ENCODE peak calls at places on chromosomes 3 and 15, in seven cellular contexts. S is upper lobe of left lung; E is cardiac muscle cell; A is CD8-positive, alpha-beta memory T cell; X is GM23248; P is HCT116; N is fibroblast of lung. K is an unnamed sample.
A peak's percentile ranks its signal among the peaks of the same experiment; 100 is the strongest.

GRCh38 chr3:193928354-193929209 is 207.4 kb upstream of the HES1 start:
- DNase-seq in S (no peak), E (peak; percentile 51), A (no peak), X (no peak), P (no peak), N (peak; percentile 53), K (no peak)

GRCh38 chr15:58981808-58982475 is 5.5 kb upstream of the RNF111 start:
- DNase-seq in S (no peak), E (no peak), A (no peak), X (no peak), P (no peak), N (no peak), K (peak; percentile 36)

GRCh38 chr15:31472636-31473383 is 146.2 kb downstream of the KLF13 start:
- DNase-seq in S (no peak), E (peak; percentile 47), A (peak; percentile 25), X (peak; percentile 68), P (no peak), N (peak; percentile 43), K (peak; percentile 60)

GRCh38 chr3:186097663-186098451 is 11.0 kb downstream of the ETV5 start:
- DNase-seq in S (peak; percentile 78), E (peak; percentile 93), A (no peak), X (peak; percentile 78), P (peak; percentile 64), N (peak; percentile 91), K (no peak)

GRCh38 chr3:87462228-87462627 is 185.8 kb upstream of the POU1F1 start:
- DNase-seq in S (no peak), E (no peak), A (no peak), X (peak; percentile 21), P (no peak), N (peak; percentile 11), K (no peak)

GRCh38 chr3:108311797-108312196 is 15.4 kb downstream of the HHLA2 start:
- DNase-seq in S (no peak), E (peak; percentile 44), A (no peak), X (no peak), P (no peak), N (no peak), K (no peak)

GRCh38 chr3:141487419-141488345 is 855 bp downstream of the RASA2 start:
- DNase-seq in S (peak; percentile 94), E (peak; percentile 64), A (peak; percentile 83), X (peak; percentile 76), P (peak; percentile 59), N (peak; percentile 62), K (peak; percentile 84)

GRCh38 chr3:19147905-19148767 is at the start of gene KCNH8:
- DNase-seq in S (no peak), E (peak; percentile 12), A (no peak), X (no peak), P (no peak), N (no peak), K (peak; percentile 16)

GRCh38 chr15:22895465-22896190 is 57.2 kb downstream of the NIPA2 start:
- DNase-seq in S (no peak), E (no peak), A (no peak), X (peak; percentile 30), P (peak; percentile 77), N (peak; percentile 21), K (no peak)

GRCh38 chr3:119184808-119185690 is 11.7 kb downstream of the UPK1B start:
- DNase-seq in S (no peak), E (peak; percentile 65), A (no peak), X (peak; percentile 96), P (no peak), N (peak; percentile 93), K (no peak)

GRCh38 chr3:144810150-144810549 is 838.5 kb downstream of the DIPK2A start:
- DNase-seq in S (no peak), E (no peak), A (no peak), X (no peak), P (no peak), N (no peak), K (no peak)

GRCh38 chr3:170196833-170197232 is 15.3 kb upstream of the PHC3 start:
- DNase-seq in S (no peak), E (no peak), A (no peak), X (peak; percentile 30), P (peak; percentile 38), N (peak; percentile 39), K (no peak)

GRCh38 chr15:89278307-89278706 is 34.5 kb downstream of the FANCI start:
- DNase-seq in S (no peak), E (no peak), A (no peak), X (peak; percentile 51), P (no peak), N (no peak), K (no peak)

GRCh38 chr3:194300392-194300758 is 50.8 kb downstream of the CPN2 start:
- DNase-seq in S (peak; percentile 82), E (peak; percentile 89), A (no peak), X (peak; percentile 79), P (no peak), N (peak; percentile 81), K (no peak)

GRCh38 chr15:75966073-75966472 is 46.2 kb downstream of the NRG4 start:
- DNase-seq in S (no peak), E (peak; percentile 56), A (no peak), X (peak; percentile 60), P (no peak), N (peak; percentile 11), K (no peak)

GRCh38 chr3:59424268-59425010 is 374.6 kb upstream of the CFAP20DC start:
- DNase-seq in S (no peak), E (peak; percentile 38), A (no peak), X (peak; percentile 94), P (no peak), N (peak; percentile 92), K (peak; percentile 72)

GRCh38 chr3:25110642-25111041 is 317.4 kb upstream of the RARB start:
- DNase-seq in S (no peak), E (no peak), A (no peak), X (no peak), P (no peak), N (no peak), K (no peak)

GRCh38 chr15:70486451-70487379 is 276.6 kb downstream of the UACA start:
- DNase-seq in S (peak; percentile 73), E (peak; percentile 96), A (peak; percentile 11), X (peak; percentile 95), P (no peak), N (peak; percentile 97), K (no peak)

GRCh38 chr3:194671511-194671899 is 486 bp downstream of the LSG1 start:
- DNase-seq in S (no peak), E (peak; percentile 42), A (peak; percentile 18), X (peak; percentile 74), P (peak; percentile 24), N (peak; percentile 37), K (peak; percentile 47)

GRCh38 chr3:31947671-31948091 is 33.4 kb downstream of the OSBPL10 start:
- DNase-seq in S (no peak), E (no peak), A (no peak), X (no peak), P (no peak), N (no peak), K (no peak)

GRCh38 chr3:31364711-31365110 is 168.0 kb upstream of the STT3B start:
- DNase-seq in S (no peak), E (peak; percentile 52), A (no peak), X (peak; percentile 78), P (no peak), N (peak; percentile 81), K (no peak)

DNA sequence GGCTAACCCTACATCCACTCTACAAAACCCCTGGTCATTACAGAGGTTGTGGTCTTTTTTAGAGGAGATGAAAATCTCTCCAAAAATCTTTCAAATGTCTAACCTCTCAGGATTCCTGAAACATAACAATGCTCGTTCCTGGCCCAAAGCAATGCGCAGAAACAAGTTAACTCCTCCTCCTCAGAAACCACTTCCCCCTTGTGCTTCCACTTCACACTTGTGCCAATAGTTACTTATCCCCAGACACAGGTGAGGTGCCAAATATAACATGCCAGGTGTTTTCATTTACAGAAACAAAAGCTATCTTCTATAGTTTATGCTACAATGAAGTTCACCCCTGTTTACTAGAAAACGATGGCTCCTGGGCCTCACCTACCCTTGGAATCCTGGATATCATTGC is 6.2 kb downstream of the NDUFAF1 start:
- DNase-seq in S (peak; percentile 59), E (no peak), A (no peak), X (no peak), P (no peak), N (no peak), K (no peak)
- H3K27ac ChIP-seq in S (peak overlapping the region; percentile 35), E (no peak overlapping the region), A (no peak overlapping the region), X (no peak overlapping the region), P (no peak overlapping the region), N (no peak overlapping the region), K (no peak overlapping the region)

GRCh38 chr15:90871716-90872480 is 3.5 kb downstream of the FURIN start:
- DNase-seq in S (peak; percentile 60), E (no peak), A (peak; percentile 24), X (peak; percentile 55), P (no peak), N (no peak), K (no peak)

GRCh38 chr15:90871097-90871715 is 2.8 kb downstream of the FURIN start:
- DNase-seq in S (no peak), E (no peak), A (peak; percentile 18), X (peak; percentile 68), P (no peak), N (peak; percentile 38), K (peak; percentile 34)

GRCh38 chr15:90869140-90869541 is 753 bp downstream of the FURIN start:
- DNase-seq in S (no peak), E (no peak), A (no peak), X (no peak), P (no peak), N (no peak), K (no peak)

GRCh38 chr15:90869601-90870353 is 1.4 kb downstream of the FURIN start:
- DNase-seq in S (peak; percentile 97), E (peak; percentile 89), A (peak; percentile 50), X (peak; percentile 85), P (peak; percentile 85), N (peak; percentile 95), K (no peak)

GRCh38 chr15:90870354-90871096 is 2.1 kb downstream of the FURIN start:
- DNase-seq in S (no peak), E (peak; percentile 31), A (no peak), X (peak; percentile 51), P (no peak), N (peak; percentile 50), K (no peak)
- H3K4me1 ChIP-seq in S (peaks cover 60% of the 10 kb centered on the region), E (peaks cover 41% of the 10 kb centered on the region), A (peaks cover 37% of the 10 kb centered on the region), X (peaks cover 40% of the 10 kb centered on the region), P (peaks cover 54% of the 10 kb centered on the region), N (peaks cover 24% of the 10 kb centered on the region), K (peaks cover 27% of the 10 kb centered on the region)

GRCh38 chr15:83014205-83014653 is 2.8 kb upstream of the C15orf40 start:
- DNase-seq in S (no peak), E (no peak), A (no peak), X (no peak), P (no peak), N (no peak), K (no peak)
- H3K27ac ChIP-seq in S (no peak overlapping the region), E (peak overlapping the region; percentile 38), A (no peak overlapping the region), X (no peak overlapping the region), P (no peak overlapping the region), N (no peak overlapping the region), K (no peak overlapping the region)

DNA sequence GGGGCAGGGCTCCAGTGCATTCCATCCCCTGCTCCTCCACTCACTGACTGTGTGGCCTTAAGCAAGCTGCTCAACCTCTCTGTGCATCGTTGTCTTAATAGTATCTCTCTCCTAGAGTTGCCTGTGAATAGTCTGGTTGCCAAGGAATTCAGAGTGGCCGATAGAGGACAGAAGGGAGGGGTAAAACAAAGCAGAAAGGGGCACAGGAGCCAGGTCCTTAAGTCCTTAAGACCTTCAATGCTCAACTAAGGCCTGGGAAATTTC is 13.7 kb upstream of the CYP11A1 start:
- DNase-seq in S (no peak), E (no peak), A (no peak), X (no peak), P (no peak), N (no peak), K (no peak)
- H3K4me1 ChIP-seq in S (peaks cover 18% of the 10 kb centered on the region), E (peaks cover 10% of the 10 kb centered on the region), A (peaks cover 32% of the 10 kb centered on the region), X (peaks cover 31% of the 10 kb centered on the region), P (peaks cover 19% of the 10 kb centered on the region), N (peaks cover 7% of the 10 kb centered on the region), K (peaks cover 6% of the 10 kb centered on the region)

K was measured in naive thymus-derived CD4-positive, alpha-beta T cell.